ENCODE peak calls at places on chromosomes 13 and 19, in six cellular contexts. W, J, X, C, T and I are unnamed samples.

GRCh38 chr19:56253737-56254136 is 18.8 kb upstream of the EDDM13 start:
- DNase-seq in W (peak; percentile 74), J (peak; percentile 45), X (peak; percentile 72), C (peak; percentile 42), T (peak; percentile 61), I (peak; percentile 32)

GRCh38 chr13:54489359-54489758 is 1460.7 kb downstream of the OLFM4 start:
- DNase-seq in W (no peak), J (no peak), X (no peak), C (no peak), T (no peak), I (no peak)

GRCh38 chr19:19300613-19301012 is 19.7 kb downstream of the SUGP1 start:
- DNase-seq in W (no peak), J (no peak), X (no peak), C (no peak), T (no peak), I (no peak)

GRCh38 chr13:90547272-90547790 is 800.2 kb upstream of the MIR17HG start:
- DNase-seq in W (no peak), J (no peak), X (no peak), C (no peak), T (no peak), I (no peak)

GRCh38 chr13:88925954-88926353 is 1254.8 kb downstream of the SLITRK5 start:
- DNase-seq in W (no peak), J (no peak), X (no peak), C (no peak), T (no peak), I (no peak)

GRCh38 chr19:28466107-28467045 is 746.6 kb downstream of the UQCRFS1 start:
- DNase-seq in W (peak; percentile 51), J (peak; percentile 20), X (peak; percentile 81), C (peak; percentile 35), T (peak; percentile 84), I (peak; percentile 12)

GRCh38 chr13:77309254-77309653 is 17.6 kb downstream of the MYCBP2 start:
- DNase-seq in W (no peak), J (no peak), X (no peak), C (no peak), T (no peak), I (no peak)

GRCh38 chr13:41075485-41075884 is 14.2 kb downstream of the WBP4 start:
- DNase-seq in W (no peak), J (no peak), X (no peak), C (no peak), T (no peak), I (no peak)

GRCh38 chr13:113591750-113592149 is 7.2 kb downstream of the TFDP1 start:
- DNase-seq in W (no peak), J (no peak), X (no peak), C (no peak), T (no peak), I (no peak)

GRCh38 chr13:33628662-33629061 is 189.3 kb upstream of the RFC3 start:
- DNase-seq in W (no peak), J (no peak), X (no peak), C (no peak), T (no peak), I (no peak)

GRCh38 chr19:45526143-45526542 is 18.9 kb downstream of the VASP start:
- DNase-seq in W (peak; percentile 58), J (peak; percentile 50), X (peak; percentile 76), C (peak; percentile 55), T (no peak), I (no peak)

GRCh38 chr19:47095707-47096704 is 17.6 kb downstream of the ZC3H4 start:
- DNase-seq in W (no peak), J (peak; percentile 86), X (no peak), C (peak; percentile 93), T (no peak), I (no peak)

GRCh38 chr13:39559838-39560237 is 43.2 kb downstream of the LHFPL6 start:
- DNase-seq in W (no peak), J (no peak), X (no peak), C (no peak), T (no peak), I (no peak)

GRCh38 chr13:39557285-39557955 is 45.6 kb downstream of the LHFPL6 start:
- DNase-seq in W (no peak), J (no peak), X (no peak), C (no peak), T (no peak), I (no peak)

GRCh38 chr13:39552233-39552632 is 50.8 kb downstream of the LHFPL6 start:
- DNase-seq in W (no peak), J (no peak), X (no peak), C (no peak), T (no peak), I (no peak)

GRCh38 chr13:39556856-39557255 is 46.1 kb downstream of the LHFPL6 start:
- DNase-seq in W (no peak), J (no peak), X (no peak), C (no peak), T (no peak), I (no peak)

GRCh38 chr13:39554371-39554770 is 48.6 kb downstream of the LHFPL6 start:
- DNase-seq in W (no peak), J (no peak), X (no peak), C (no peak), T (no peak), I (no peak)
- H3K4me3 ChIP-seq in W (no peak overlapping the region), J (no peak overlapping the region), X (no peak overlapping the region), C (no peak overlapping the region), T (no peak overlapping the region), I (no peak overlapping the region)

GRCh38 chr13:25171517-25172302 is at the start of gene AMER2:
- DNase-seq in W (peak; percentile 12), J (peak; percentile 6), X (no peak), C (no peak), T (no peak), I (no peak)

GRCh38 chr13:25169356-25169755 is 2.7 kb downstream of the AMER2 start:
- DNase-seq in W (no peak), J (no peak), X (no peak), C (no peak), T (no peak), I (no peak)

GRCh38 chr13:25169951-25170553 is 2.0 kb downstream of the AMER2 start:
- DNase-seq in W (no peak), J (no peak), X (no peak), C (no peak), T (no peak), I (no peak)

GRCh38 chr13:25171170-25171516 is 945 bp downstream of the AMER2 start:
- DNase-seq in W (no peak), J (no peak), X (no peak), C (no peak), T (no peak), I (no peak)

GRCh38 chr13:25170554-25171107 is 1.5 kb downstream of the AMER2 start:
- DNase-seq in W (no peak), J (no peak), X (no peak), C (no peak), T (no peak), I (no peak)
- TF ChIP-seq EZH2 in W (peak; percentile 58), J (peak; percentile 76), X (no peak), C (no peak), T (no peak), I (no peak)

DNA sequence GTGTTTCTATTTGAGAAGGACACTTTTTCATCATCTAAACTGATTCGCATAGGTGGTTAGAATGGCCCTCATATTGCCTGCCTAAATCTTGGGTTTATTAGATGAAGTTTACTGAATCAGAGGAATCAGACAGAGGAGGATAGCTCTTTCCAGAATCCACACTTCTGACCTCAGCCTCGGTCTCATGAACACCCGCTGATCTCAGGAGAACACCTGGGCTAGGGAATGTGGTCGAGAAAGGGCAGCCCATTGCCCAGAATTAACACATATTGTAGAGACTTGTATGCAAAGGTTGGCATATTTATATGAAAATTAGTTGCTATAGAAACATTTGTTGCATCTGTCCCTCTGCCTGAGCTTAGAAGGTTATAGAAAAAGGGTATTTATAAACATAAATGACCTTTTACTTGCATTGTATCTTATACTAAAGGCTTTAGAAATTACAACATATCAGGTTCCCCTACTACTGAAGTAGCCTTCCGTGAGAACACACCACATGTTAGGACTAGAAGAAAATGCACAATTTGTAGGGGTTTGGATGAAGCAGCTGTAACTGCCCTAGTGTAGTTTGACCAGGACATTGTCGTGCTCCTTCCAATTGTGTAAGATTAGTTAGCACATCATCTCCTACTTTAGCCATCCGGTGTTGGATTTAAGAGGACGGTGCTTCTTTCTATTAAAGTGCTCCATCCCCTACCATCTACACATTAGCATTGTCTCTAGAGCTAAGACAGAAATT is 103.8 kb downstream of the TNFRSF19 start:
- DNase-seq in W (peak; percentile 68), J (peak; percentile 28), X (no peak), C (no peak), T (no peak), I (no peak)
- H3K27ac ChIP-seq in W (peak overlapping the region; percentile 83), J (peak overlapping the region; percentile 92), X (no peak overlapping the region), C (no peak overlapping the region), T (no peak overlapping the region), I (no peak overlapping the region)

DNA sequence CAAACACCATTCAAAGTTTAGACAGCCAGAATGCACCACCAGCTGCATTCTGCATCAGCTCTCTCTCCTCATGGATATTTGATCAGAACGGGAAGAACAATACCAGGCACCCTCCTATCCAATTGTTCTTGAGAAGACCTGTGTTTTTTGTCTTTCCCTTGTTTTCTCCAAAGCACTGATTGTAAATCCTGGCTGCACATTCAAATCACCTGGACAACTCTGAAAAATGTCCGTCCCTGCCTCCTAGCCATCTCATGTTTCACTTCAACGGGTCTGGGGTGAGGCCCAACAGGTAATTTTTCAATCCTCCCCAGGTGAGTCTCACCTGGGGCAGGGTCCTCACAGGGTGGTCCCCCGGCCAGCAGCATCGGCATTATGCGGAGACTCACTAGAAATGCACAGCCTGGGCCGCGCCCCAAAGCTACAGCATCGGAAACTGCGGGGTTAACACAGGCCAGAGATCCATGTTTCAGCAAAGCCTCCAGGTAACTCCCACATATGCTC is 5.5 kb downstream of the IRS2 start:
- DNase-seq in W (no peak), J (no peak), X (no peak), C (no peak), T (no peak), I (no peak)
- H3K4me3 ChIP-seq in W (peak overlapping the region; percentile 62), J (peak overlapping the region; percentile 63), X (peak overlapping the region; percentile 19), C (peak overlapping the region; percentile 58), T (no peak overlapping the region), I (peak overlapping the region; percentile 91)